ENCODE peak calls at places on chromosomes 7 and 10, in six cellular contexts. U, X, L, N, J and W are unnamed samples.

GRCh38 chr7:69849268-69849667 is 251.0 kb downstream of the AUTS2 start:
- DNase-seq in U (no peak), X (no peak), L (no peak), N (no peak), J (no peak), W (no peak)

GRCh38 chr10:112593023-112593422 is 146.0 kb downstream of the VTI1A start:
- DNase-seq in U (no peak), X (no peak), L (no peak), N (no peak), J (no peak), W (no peak)

GRCh38 chr7:5218564-5219360 is 28.7 kb downstream of the WIPI2 start:
- DNase-seq in U (no peak), X (no peak), L (no peak), N (no peak), J (peak), W (no peak)

GRCh38 chr10:73641272-73642060 is at the start of gene MYOZ1:
- DNase-seq in U (no peak), X (no peak), L (peak), N (no peak), J (peak), W (no peak)

GRCh38 chr10:29646960-29647431 is 12.2 kb upstream of the SVIL start:
- DNase-seq in U (peak), X (no peak), L (no peak), N (peak), J (no peak), W (no peak)

GRCh38 chr7:100127866-100128601 is 1.3 kb downstream of the MBLAC1 start:
- DNase-seq in U (no peak), X (peak), L (peak), N (peak), J (no peak), W (no peak)

GRCh38 chr10:121526801-121527221 is 71.4 kb downstream of the FGFR2 start:
- DNase-seq in U (no peak), X (no peak), L (no peak), N (no peak), J (no peak), W (peak)

GRCh38 chr10:86058964-86059363 is 307.6 kb downstream of the GRID1 start:
- DNase-seq in U (no peak), X (no peak), L (no peak), N (no peak), J (no peak), W (no peak)

GRCh38 chr7:25196132-25196896 is 32.0 kb downstream of the NPVF start:
- DNase-seq in U (no peak), X (no peak), L (no peak), N (peak), J (no peak), W (no peak)

GRCh38 chr7:10889266-10889898 is 84.3 kb upstream of the PHF14 start:
- DNase-seq in U (peak), X (no peak), L (peak), N (peak), J (peak), W (peak)

GRCh38 chr10:72239409-72239808 is 23.3 kb upstream of the ASCC1 start:
- DNase-seq in U (no peak), X (no peak), L (no peak), N (peak), J (no peak), W (no peak)
- H2BK5ac ChIP-seq in U (no peak), X (no peak), L (no peak), N (no peak), J (no peak), W (no peak)

DNA sequence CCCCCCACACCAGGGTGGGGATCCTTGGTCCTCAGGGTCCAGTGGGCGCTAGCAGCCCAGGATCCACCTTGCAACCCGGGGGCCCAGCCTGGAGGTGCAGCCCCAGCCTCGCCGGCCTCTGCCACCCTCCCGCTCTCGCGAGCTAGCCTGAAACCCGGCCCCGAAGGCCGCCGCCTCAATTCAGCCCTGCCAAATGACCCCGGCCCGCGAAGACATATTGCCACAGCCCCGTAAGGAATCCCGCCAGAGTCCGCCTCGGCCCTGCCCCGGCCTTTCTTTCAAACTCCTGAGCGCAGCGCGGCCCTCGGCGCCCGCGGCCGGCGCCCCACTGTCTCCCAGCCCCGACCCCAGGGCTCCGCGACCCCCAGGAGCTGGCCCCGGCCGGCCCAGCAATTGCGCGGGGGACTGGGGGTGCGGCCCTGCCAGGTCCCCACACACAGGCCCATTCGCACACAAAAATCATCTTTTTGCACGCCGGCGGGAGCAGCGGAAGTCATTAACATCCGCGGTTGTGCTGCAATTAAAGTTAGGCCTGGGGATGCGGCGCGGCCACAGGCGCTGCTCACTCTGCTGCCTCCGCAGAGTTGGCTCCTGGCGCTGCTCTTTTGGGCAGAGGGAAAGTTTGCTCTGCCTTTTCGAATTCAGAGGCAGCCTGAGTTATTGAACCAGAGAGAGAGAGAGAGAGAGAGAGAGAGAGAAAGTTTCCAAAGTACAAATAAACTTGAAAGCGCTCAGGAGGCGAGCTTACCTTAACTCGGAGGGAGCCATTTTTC is 4.0 kb downstream of the HOXA5 start:
- DNase-seq in U (no peak), X (peak), L (no peak), N (peak), J (no peak), W (no peak)
- H3K4me3 ChIP-seq in U (peak), X (no peak), L (no peak), N (peak), J (no peak), W (no peak)

GRCh38 chr7:486216-486743 is 33.4 kb downstream of the PDGFA start:
- DNase-seq in U (no peak), X (no peak), L (no peak), N (no peak), J (no peak), W (no peak)
- H2BK5ac ChIP-seq in U (no peak), X (peak), L (no peak), N (no peak), J (no peak), W (no peak)

DNA sequence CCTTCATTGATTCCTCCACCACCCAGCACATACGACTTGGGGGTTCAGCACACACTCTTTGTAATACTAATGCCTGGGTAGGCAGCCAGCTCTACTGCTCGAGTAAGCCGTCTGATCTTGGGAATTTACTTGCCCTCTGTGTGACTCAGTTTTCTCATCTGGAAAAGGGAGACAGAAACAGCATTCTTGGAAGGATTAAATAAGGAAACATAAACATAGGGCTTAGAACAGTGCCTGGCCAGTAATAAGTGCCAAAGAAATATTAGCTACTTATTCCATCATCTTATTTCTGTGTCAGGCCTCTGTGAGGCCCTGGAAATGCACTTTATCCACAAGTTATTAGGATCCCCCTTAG is 130.1 kb downstream of the TNS3 start:
- DNase-seq in U (peak), X (no peak), L (no peak), N (peak), J (no peak), W (no peak)
- H3K4me3 ChIP-seq in U (no peak), X (no peak), L (no peak), N (no peak), J (no peak), W (no peak)

DNA sequence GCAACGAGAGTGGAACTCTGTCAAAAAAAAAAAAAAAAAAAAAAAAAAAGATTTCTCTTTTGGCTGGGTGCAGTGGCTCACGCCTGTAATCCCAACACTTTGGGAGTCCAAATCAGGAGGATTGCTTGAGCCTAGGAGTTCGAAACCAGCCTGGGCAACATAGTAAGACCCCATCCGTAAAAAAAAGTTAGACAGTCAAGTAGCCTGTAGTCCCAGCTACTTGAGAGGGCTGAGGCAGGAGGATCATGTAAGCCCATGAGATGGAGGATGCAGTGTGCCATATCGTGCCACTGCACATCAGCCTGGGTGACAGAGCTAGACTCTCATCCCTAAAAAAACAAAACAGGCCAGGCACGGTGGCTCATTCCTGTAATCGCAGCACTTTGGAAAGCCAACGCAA is 25.2 kb downstream of the PDLIM1 start:
- DNase-seq in U (no peak), X (peak), L (no peak), N (no peak), J (peak), W (no peak)
- H2BK5ac ChIP-seq in U (no peak), X (peak), L (peak), N (no peak), J (peak), W (no peak)

DNA sequence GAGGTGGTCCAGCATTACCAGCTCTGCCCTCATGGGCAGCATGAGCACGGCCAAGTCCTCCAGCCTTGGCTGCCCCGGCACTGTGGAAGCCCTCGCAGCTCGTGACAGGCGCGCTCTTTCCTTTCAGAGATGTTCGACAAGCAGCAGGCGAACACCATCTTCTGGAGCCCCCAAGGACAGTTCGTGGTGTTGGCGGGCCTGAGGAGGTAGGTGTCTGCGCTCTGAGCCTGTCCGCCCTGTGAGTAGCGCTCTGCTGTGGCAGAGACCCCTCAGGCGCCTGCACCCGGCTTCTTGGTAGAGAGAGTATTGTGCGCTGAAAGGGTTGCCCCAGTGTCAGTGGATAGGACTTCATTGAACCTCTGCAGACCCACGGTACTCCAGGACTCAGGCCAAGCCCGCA is 19.8 kb downstream of the EIF3B start:
- DNase-seq in U (no peak), X (no peak), L (no peak), N (no peak), J (no peak), W (no peak)
- H3K4me3 ChIP-seq in U (no peak), X (no peak), L (no peak), N (no peak), J (no peak), W (no peak)

DNA sequence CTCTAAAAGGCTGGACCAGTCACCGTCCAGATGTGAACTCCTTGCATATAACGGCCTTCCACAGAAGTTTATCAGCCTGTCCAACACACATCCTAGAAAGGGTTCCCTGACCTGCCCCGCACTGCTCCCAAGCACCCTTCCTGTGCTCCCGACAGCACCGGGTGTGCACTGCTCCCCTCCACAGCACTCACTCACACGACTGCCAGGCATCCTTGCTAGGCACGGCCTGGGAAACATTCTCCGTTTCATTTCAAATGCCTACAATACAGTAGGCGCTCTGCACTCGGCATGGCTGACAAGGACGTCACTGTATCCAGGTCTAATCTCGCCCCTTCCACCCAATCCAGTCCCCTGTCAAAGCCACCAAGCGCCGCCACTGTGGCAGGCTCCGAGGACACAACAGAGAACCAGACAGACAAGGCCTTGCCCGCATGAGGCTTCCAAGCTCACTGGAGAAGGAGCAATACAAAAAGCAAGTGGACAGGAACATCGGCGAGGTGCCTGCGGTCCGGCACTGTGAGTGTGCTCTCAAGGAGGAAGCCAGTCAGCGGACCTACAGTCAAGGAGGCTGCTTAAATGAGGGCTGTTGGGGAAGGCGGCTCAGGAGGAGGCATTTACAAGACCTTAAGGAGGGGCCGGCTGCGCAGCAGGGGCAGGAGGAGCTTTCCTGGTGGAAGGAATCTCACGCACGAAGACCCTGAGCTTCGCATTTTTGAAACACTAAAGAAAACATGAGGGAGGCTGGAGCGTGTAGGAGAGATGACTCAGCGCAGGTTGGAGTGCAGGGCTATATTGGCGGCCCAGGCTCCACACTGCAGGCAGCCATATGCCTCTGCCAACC is 29.2 kb downstream of the GNA12 start:
- DNase-seq in U (no peak), X (no peak), L (peak), N (peak), J (peak), W (no peak)
- H2BK5ac ChIP-seq in U (no peak), X (peak), L (no peak), N (peak), J (peak), W (no peak)